ENCODE peak calls at places on chromosomes 6 and 20, in four cellular contexts. A is IMR-90, K is HCT116, L is mesendoderm. T is an unnamed sample.

GRCh38 chr6:84645563-84646266 is 118.7 kb downstream of the TBX18 start:
- DNase-seq in L (no peak), K (no peak), A (peak; percentile 73), T (no peak)

GRCh38 chr20:2051920-2052319 is 49.7 kb upstream of the STK35 start:
- DNase-seq in L (peak; percentile 44), K (no peak), A (no peak), T (no peak)

GRCh38 chr6:1348675-1349074 is 36.8 kb downstream of the FOXQ1 start:
- DNase-seq in A (peak; percentile 55), K (no peak), L (peak; percentile 54), T (peak; percentile 77)

GRCh38 chr6:10793695-10794094 is 44.6 kb downstream of the MAK start:
- DNase-seq in A (no peak), L (no peak), K (no peak), T (no peak)

GRCh38 chr6:118746100-118746874 is 94.9 kb upstream of the CEP85L start:
- DNase-seq in K (no peak), A (no peak), L (no peak), T (no peak)

GRCh38 chr6:89895273-89895874 is 1.1 kb downstream of the GJA10 start:
- DNase-seq in K (no peak), A (peak; percentile 69), L (peak; percentile 82), T (peak; percentile 74)

GRCh38 chr6:13811627-13812358 is 2.6 kb downstream of the MCUR1 start:
- DNase-seq in A (no peak), K (no peak), L (no peak), T (no peak)

GRCh38 chr20:63690898-63691710 is 5.3 kb upstream of the TNFRSF6B start:
- DNase-seq in L (no peak), A (no peak), K (no peak), T (no peak)

GRCh38 chr6:13941902-13942301 is 17.1 kb downstream of the RNF182 start:
- DNase-seq in A (no peak), K (no peak), L (peak; percentile 17), T (no peak)

GRCh38 chr6:45900808-45901752 is 114.6 kb downstream of the CLIC5 start:
- DNase-seq in K (no peak), A (no peak), L (peak; percentile 55), T (peak; percentile 37)

GRCh38 chr20:41278936-41279335 is 38.6 kb downstream of the ZHX3 start:
- DNase-seq in K (no peak), A (no peak), L (no peak), T (no peak)

GRCh38 chr20:46215913-46216707 is 92.2 kb downstream of the CDH22 start:
- DNase-seq in K (peak; percentile 67), L (peak; percentile 99), A (peak; percentile 28), T (peak; percentile 91)

GRCh38 chr20:56624786-56625681 is 4.1 kb upstream of the TFAP2C start:
- DNase-seq in K (no peak), L (peak; percentile 65), A (no peak), T (peak; percentile 74)

GRCh38 chr6:136173519-136174507 is 76.3 kb downstream of the MTFR2 start:
- DNase-seq in A (peak; percentile 96), K (no peak), L (peak; percentile 34), T (no peak)

GRCh38 chr6:31940256-31940664 is 5.6 kb upstream of the CFB start:
- DNase-seq in K (no peak), A (peak; percentile 55), L (peak; percentile 27), T (no peak)

GRCh38 chr6:88804701-88805100 is 158.7 kb downstream of the RNGTT start:
- DNase-seq in A (peak; percentile 69), K (no peak), L (no peak), T (no peak)

GRCh38 chr6:57038906-57039305 is 7.6 kb upstream of the KIAA1586 start:
- DNase-seq in K (no peak), A (no peak), L (no peak), T (no peak)

GRCh38 chr20:1177680-1178079 is 7.1 kb downstream of the TMEM74B start:
- DNase-seq in A (peak; percentile 3), K (peak; percentile 21), L (peak; percentile 85), T (peak; percentile 80)

GRCh38 chr6:34587325-34587724 is 31.2 kb upstream of the SPDEF start:
- DNase-seq in K (no peak), L (no peak), A (no peak), T (no peak)

DNA sequence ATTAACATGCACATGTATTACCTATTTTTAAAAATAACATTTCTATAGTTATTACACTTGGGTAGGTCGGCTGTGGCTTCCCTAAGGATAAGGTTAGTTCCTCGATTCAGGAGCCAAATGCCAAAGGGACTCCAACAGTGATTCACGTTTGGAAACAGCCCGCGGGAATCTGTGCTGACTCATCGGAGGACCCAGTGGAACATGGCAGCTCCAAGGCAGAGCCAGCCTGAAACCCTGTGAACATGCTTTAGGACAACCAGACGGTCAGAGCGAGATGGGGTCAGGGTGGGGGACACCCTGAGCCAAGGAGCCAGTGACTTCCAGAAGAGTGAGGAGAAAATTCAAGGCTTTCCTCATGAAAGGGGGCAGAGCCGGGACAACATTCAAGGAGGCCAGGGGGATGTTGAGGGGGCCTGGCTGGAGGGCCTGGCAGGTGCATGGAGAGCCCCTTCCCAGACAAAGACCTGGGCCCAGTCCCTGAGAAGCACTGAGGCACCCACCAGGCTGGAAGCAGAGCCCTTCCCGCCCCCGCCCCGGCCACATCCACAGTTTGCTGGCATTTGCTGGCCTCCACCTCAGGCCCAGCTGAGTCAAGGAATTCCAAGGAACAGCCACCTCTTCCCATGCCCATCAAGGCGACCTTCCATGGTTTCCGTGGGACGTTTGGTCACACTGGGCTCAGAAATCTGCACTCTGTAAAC is 133.2 kb downstream of the SNX5 start:
- DNase-seq in K (peak; percentile 55), A (peak; percentile 86), L (peak; percentile 55), T (no peak)
- H3K27ac ChIP-seq in K (peak overlapping the region; percentile 49), A (peak overlapping the region; percentile 88), L (no peak overlapping the region), T (no peak overlapping the region)

DNA sequence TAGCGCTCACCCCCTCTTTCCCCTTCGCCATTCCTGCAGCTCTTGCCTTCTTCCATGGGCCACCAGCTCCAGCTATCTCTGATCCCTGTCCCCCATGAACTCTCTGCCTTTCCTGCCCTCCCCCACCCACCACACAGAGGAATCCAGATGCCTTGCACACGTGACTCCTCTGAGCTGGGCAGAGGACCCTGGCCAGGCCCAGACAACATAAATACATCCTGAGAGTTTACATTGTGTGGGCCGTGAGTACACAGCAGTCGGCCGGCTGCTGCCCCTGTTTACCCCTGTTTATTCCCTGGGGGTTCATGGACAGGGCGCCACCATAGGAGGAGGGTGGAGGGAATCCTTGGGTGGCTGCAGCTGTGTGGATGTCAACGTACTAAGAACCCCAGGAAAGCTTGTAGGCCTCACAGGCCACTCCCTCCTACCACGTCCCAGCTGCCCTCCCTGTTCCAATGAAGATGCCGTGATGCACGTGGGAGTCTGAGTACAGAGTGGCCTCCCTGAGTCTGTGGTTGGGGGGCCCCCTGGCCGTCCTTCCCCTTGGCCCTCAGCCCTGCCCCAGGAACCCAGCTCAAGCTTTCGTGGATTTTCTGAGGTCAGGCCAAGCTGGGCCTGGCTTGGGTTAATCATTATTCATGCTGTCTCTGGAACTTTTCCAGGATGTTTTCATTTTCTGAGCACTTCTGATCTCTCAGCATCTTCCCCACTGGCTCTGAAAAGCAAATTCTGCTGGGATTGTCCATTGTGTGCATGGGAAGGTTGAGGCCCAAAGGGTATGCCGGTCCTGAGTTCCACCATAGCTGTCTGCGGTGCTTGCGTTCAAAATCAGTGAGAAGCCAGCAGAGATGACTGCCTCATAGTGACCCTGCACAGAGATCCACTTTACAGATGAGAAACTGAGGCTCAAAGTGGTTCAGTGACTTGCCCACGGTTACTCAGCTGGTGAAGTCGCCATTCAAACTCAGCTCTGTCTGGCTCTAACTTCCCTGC is 136.3 kb downstream of the MRPL14 start:
- DNase-seq in A (peak; percentile 89), K (no peak), L (no peak), T (no peak)
- H3K27ac ChIP-seq in A (peak overlapping the region; percentile 72), K (no peak overlapping the region), L (no peak overlapping the region), T (no peak overlapping the region)

GRCh38 chr20:5668529-5668868 is 81.7 kb upstream of the SHLD1 start:
- DNase-seq in L (no peak), K (no peak), A (no peak), T (no peak)
- H3K27ac ChIP-seq in L (no peak overlapping the region), K (no peak overlapping the region), A (no peak overlapping the region), T (no peak overlapping the region)

GRCh38 chr20:31693987-31694661 is 28.5 kb downstream of the BCL2L1 start:
- DNase-seq in K (no peak), L (peak; percentile 62), A (no peak), T (peak; percentile 41)
- H3K27ac ChIP-seq in K (peak overlapping the region; percentile 81), L (peak overlapping the region; percentile 52), A (no peak overlapping the region), T (no peak overlapping the region)

GRCh38 chr20:52896348-52896747 is 75.8 kb upstream of the TSHZ2 start:
- DNase-seq in L (no peak), A (no peak), K (no peak), T (no peak)
- H3K27ac ChIP-seq in L (no peak overlapping the region), A (no peak overlapping the region), K (no peak overlapping the region), T (no peak overlapping the region)

GRCh38 chr6:148507774-148508173 is 165.1 kb downstream of the SASH1 start:
- DNase-seq in L (no peak), K (no peak), A (peak; percentile 71), T (no peak)
- H3K27ac ChIP-seq in L (no peak overlapping the region), K (no peak overlapping the region), A (peak overlapping the region; percentile 58), T (no peak overlapping the region)

DNA sequence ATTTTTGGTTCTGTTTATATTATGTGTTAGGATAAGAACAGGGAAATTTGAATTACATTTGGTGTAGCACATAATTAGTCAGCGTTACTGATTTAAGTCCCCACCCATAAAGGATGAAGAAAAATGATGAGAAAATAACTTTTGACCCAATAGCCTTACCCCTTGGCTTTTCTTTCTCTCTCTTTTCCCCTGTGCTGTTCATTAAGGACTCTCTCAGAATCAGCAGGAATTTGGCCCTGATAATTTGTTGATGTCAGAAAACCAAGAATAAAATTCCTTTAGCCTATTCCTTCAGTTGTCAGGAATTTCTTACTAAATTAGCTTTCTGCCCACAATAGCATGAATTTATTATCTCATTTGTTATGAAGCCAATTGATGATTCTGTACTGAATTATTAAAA is 18.5 kb downstream of the PLCB1 start:
- DNase-seq in K (no peak), A (no peak), L (no peak), T (no peak)
- H3K27ac ChIP-seq in K (no peak overlapping the region), A (no peak overlapping the region), L (no peak overlapping the region), T (no peak overlapping the region)

GRCh38 chr20:58997141-58997770 is 9.8 kb downstream of the CTSZ start:
- DNase-seq in K (no peak), A (no peak), L (no peak), T (no peak)
- H3K27ac ChIP-seq in K (no peak overlapping the region), A (no peak overlapping the region), L (no peak overlapping the region), T (no peak overlapping the region)

DNA sequence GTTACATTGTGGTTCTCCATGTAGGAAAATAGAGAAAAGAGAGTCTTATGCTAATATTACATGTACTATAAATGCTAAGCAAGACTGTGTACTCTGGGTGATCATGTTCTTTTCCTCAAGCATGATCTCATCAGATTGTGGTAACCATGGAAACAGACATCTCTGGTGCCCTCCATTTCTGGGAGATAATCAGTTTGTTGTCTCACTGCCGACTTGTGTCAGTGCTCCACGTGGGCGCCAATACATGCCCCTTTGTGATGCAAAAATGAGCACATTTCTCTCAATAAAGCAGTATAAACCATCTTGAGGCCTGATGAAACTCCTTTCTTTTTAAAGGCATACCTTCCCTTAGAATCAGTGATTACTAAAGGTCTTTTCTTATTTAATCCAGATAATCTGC is 6.0 kb upstream of the TMEM30A start:
- DNase-seq in L (peak; percentile 60), A (no peak), K (no peak), T (no peak)
- H3K27ac ChIP-seq in L (no peak overlapping the region), A (no peak overlapping the region), K (no peak overlapping the region), T (no peak overlapping the region)

T was measured in H9.